ENCODE peak calls at places on chromosomes 4 and X, in nine cellular contexts. H is sigmoid colon, W is RWPE2, R is hepatocyte, Z is fibroblast of lung, C is endodermal cell, T is Caco-2, P is cardiac muscle cell, L is neural progenitor cell. I is an unnamed sample.

GRCh38 chrX:96383428-96383827 is 301.2 kb upstream of the DIAPH2 start:
- DNase-seq in H (no peak), W (no peak), R (no peak), Z (no peak), C (no peak), T (no peak), P (no peak), L (no peak), I (no peak)

GRCh38 chr4:23915459-23916132 is 25.7 kb upstream of the PPARGC1A start:
- DNase-seq in H (no peak), W (no peak), R (no peak), Z (no peak), C (no peak), T (no peak), P (no peak), L (no peak), I (no peak)

GRCh38 chr4:42104521-42104920 is 47.9 kb downstream of the BEND4 start:
- DNase-seq in H (no peak), W (no peak), R (no peak), Z (peak; percentile 51), C (no peak), T (no peak), P (no peak), L (peak; percentile 5), I (no peak)

GRCh38 chr4:143538979-143539669 is 25.6 kb downstream of the SMARCA5 start:
- DNase-seq in H (no peak), W (no peak), R (no peak), Z (no peak), C (no peak), T (no peak), P (no peak), L (no peak), I (no peak)

GRCh38 chr4:124854968-124855367 is 142.4 kb upstream of the ANKRD50 start:
- DNase-seq in H (no peak), W (no peak), R (no peak), Z (no peak), C (no peak), T (no peak), P (no peak), L (no peak), I (no peak)

GRCh38 chr4:101464596-101464995 is 117.3 kb upstream of the PPP3CA start:
- DNase-seq in H (no peak), W (no peak), R (no peak), Z (no peak), C (peak; percentile 42), T (peak; percentile 42), P (no peak), L (no peak), I (no peak)

GRCh38 chr4:121977251-121978168 is 25.6 kb upstream of the TRPC3 start:
- DNase-seq in H (no peak), W (no peak), R (peak; percentile 31), Z (peak; percentile 27), C (no peak), T (peak; percentile 12), P (peak; percentile 54), L (no peak), I (no peak)

GRCh38 chr4:110088670-110089069 is 109.7 kb downstream of the ELOVL6 start:
- DNase-seq in H (no peak), W (no peak), R (no peak), Z (peak; percentile 65), C (no peak), T (no peak), P (no peak), L (no peak), I (no peak)

GRCh38 chr4:125338814-125339213 is 24.1 kb downstream of the FAT4 start:
- DNase-seq in H (no peak), W (no peak), R (no peak), Z (no peak), C (no peak), T (no peak), P (no peak), L (no peak), I (no peak)

GRCh38 chr4:85039526-85039925 is 73.0 kb upstream of the WDFY3 start:
- DNase-seq in H (no peak), W (no peak), R (peak; percentile 5), Z (peak; percentile 83), C (no peak), T (no peak), P (no peak), L (no peak), I (no peak)

GRCh38 chrX:107700317-107700774 is 72.0 kb downstream of the PRPS1 start:
- DNase-seq in H (peak; percentile 80), W (no peak), R (peak; percentile 74), Z (peak; percentile 71), C (peak; percentile 63), T (no peak), P (no peak), L (no peak), I (no peak)

GRCh38 chrX:153382563-153383482 is 18.3 kb downstream of the PNMA6E start:
- DNase-seq in H (no peak), W (no peak), R (no peak), Z (no peak), C (no peak), T (no peak), P (no peak), L (no peak), I (no peak)

GRCh38 chr4:1900087-1900433 is 28.9 kb downstream of the NSD2 start:
- DNase-seq in H (peak; percentile 21), W (no peak), R (no peak), Z (no peak), C (no peak), T (no peak), P (peak; percentile 25), L (no peak), I (no peak)

DNA sequence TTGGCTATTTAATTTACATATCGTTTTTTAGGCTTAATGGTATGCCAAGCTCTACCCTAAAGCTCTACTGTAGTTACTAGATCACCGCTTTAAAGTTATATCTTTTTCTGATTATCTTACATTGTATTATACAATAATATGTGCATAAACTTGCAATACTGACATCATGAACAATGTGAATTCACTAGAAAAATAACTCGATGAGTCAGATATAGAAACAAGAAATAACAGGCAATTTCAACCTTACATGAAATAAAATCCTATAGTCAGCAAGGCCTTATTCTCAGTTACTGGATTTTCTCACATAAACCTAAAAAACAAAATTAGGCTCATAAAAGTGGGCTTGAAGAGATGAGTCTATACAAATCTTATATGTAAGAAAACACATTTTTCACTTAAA is 32.4 kb downstream of the PDGFC start:
- DNase-seq in H (no peak), W (no peak), R (no peak), Z (peak; percentile 49), C (no peak), T (no peak), P (no peak), L (no peak), I (no peak)
- H3K4me1 ChIP-seq in H (peaks cover 47% of the 10 kb centered on the region), W (peaks cover 69% of the 10 kb centered on the region), R (peaks cover 19% of the 10 kb centered on the region), Z (peaks cover 11% of the 10 kb centered on the region), C (no peaks in the 10 kb centered on the region), T (peaks cover 21% of the 10 kb centered on the region), P (peaks cover 10% of the 10 kb centered on the region), L (peaks cover 9% of the 10 kb centered on the region), I (no peaks in the 10 kb centered on the region)

DNA sequence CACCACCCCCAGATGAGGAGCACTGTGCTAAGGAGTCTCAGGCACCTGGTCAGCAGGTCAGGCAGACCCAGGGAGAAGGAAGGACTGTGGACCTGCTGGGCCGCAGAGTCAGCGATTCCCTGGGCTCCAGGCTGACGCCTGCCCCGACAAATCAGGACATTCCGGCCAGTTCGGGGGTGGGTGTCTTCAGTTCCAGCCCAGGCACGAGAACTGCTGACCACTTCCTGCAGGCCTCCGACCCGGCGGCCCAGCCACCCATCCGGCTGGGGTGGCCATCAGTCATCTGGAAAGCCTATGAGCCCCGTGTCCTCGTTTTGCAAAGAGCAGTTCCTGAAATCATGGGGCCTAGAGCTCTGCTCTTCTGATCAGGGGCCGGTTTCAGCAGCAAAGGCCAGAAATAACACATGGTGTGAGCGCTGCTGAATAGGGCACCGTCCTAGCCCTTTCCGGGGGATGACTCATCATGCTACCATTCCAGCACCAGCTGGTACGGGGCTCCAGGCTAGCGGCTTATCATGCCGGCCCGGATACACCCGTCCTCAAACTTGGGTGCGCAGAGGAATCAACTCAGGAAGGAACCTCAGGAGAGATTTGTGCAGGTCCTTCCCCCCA is 7.8 kb upstream of the SH3TC1 start:
- DNase-seq in H (peak; percentile 86), W (peak; percentile 80), R (no peak), Z (peak; percentile 80), C (no peak), T (no peak), P (no peak), L (no peak), I (peak; percentile 51)
- H3K4me3 ChIP-seq in H (no peak overlapping the region), W (no peak overlapping the region), R (no peak overlapping the region), Z (no peak overlapping the region), C (no peak overlapping the region), T (no peak overlapping the region), P (no peak overlapping the region), L (no peak overlapping the region), I (no peak overlapping the region)

DNA sequence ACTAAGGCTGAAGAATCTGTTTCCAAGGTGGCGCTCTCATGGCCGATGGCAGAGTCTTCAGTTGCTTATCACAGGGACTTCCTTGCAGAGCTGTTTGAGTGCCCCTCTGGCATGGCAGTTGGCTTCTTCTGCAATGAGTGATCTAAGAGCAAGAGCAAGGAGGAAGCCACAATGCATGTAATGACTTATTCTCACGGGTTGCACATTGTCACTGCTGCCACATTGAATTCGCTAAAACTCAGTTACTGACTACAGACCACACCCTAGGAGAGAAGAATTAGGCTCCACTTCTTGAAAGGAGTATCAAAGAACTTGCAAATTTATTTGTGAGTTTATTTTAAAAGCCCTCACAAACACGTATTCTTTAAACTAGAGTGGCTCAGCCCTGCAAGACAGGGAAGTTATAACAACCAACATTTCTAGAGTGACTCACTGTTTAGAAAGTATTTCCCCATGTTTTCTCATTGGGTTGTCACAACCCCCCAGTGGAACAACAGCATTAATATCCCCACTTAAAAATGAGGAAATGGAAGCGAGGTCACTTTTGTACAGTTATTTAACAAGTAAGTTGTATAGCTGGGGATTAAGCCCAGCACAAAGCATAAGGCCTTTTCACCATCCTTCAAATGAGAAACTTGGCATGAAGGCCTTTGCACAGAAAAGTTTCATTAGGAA is 32.4 kb upstream of the RBPJ start:
- DNase-seq in H (no peak), W (no peak), R (no peak), Z (peak; percentile 65), C (no peak), T (no peak), P (no peak), L (no peak), I (no peak)
- TF ChIP-seq CTCF in H (no peak), W (no peak), R (no peak), Z (no peak), C (no peak), T (no peak), P (no peak), L (no peak), I (no peak)

DNA sequence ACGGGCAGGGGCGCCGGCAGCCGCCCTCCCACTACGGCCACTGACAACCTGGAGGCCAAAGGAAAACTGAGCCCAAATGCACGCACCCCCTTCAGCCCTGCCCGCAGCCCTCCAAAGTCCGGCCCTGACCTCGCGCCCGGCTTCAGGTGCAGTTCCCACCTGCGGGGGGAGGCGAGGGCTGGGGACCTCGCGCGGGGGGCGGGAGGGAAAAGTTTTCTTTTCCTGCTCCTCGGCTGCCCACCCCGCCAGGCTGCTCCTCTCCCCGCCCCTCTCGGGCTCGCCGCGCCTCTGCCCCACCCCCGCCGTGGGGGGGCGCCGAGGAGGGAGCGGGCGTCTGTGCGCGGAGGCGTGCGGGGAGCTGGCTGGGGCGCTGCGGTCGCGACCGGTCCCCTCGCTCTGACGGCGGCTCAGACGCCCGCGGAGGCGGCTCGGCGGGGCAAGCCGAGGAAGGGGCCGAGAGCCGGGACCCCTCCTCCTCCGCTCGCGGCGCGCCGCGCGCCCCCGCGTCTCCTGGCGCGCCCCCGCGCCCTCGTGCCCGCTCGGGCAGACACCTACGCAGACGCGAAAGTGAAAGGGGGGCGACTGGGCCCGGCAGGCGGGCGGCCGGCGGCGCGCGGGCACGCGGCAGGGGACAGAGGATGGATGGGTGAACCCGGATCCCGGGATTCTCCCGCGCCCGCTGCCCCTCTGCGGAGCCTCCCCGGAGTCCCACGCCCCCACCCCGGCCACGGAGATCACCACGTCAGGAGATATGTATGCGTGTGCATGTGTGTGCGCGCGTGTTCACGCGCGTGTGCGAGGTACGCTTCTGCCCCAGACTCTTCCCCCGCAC is 3.1 kb upstream of the NR3C2 start:
- DNase-seq in H (peak; percentile 85), W (no peak), R (peak; percentile 68), Z (no peak), C (peak; percentile 84), T (peak; percentile 12), P (peak; percentile 62), L (peak; percentile 85), I (peak; percentile 85)
- H3K4me1 ChIP-seq in H (peaks cover 26% of the 10 kb centered on the region), W (no peaks in the 10 kb centered on the region), R (no peaks in the 10 kb centered on the region), Z (peaks cover 2% of the 10 kb centered on the region), C (no peaks in the 10 kb centered on the region), T (peaks cover 9% of the 10 kb centered on the region), P (no peaks in the 10 kb centered on the region), L (peaks cover 18% of the 10 kb centered on the region), I (peaks cover 8% of the 10 kb centered on the region)